ENCODE peak calls at places on chromosomes 11 and 22, in five cellular contexts. J is SK-N-SH, L is ovary, Z is stomach, A is HepG2. K is an unnamed sample.
A peak's percentile ranks its signal among the peaks of the same experiment; 100 is the strongest.

GRCh38 chr11:31812392-31813241 is 1.5 kb upstream of the PAX6 start:
- DNase-seq in Z (no peak), L (no peak), A (peak; percentile 17), J (peak; percentile 62), K (no peak)

GRCh38 chr11:44577231-44577834 is 11.9 kb downstream of the CD82 start:
- DNase-seq in Z (peak; percentile 36), J (peak; percentile 9), L (no peak), A (no peak), K (no peak)

GRCh38 chr22:29753808-29754657 is 12.8 kb downstream of the ZMAT5 start:
- DNase-seq in A (no peak), Z (no peak), L (no peak), J (no peak), K (no peak)

GRCh38 chr11:73263640-73264039 is 8.5 kb upstream of the P2RY6 start:
- DNase-seq in A (no peak), J (no peak), Z (no peak), L (no peak), K (no peak)

GRCh38 chr11:111699579-111700156 is 66.5 kb downstream of the PPP2R1B start:
- DNase-seq in A (no peak), Z (no peak), J (no peak), L (no peak), K (no peak)

GRCh38 chr22:23714596-23715588 is 24.1 kb downstream of the RGL4 start:
- DNase-seq in L (no peak), J (no peak), Z (no peak), A (no peak), K (no peak)

GRCh38 chr11:130712480-130712879 is 203.8 kb downstream of the SNX19 start:
- DNase-seq in Z (no peak), A (no peak), L (no peak), J (no peak), K (no peak)

GRCh38 chr11:70112017-70112434 is 33.9 kb downstream of the ANO1 start:
- DNase-seq in Z (no peak), J (no peak), A (no peak), L (no peak), K (no peak)

GRCh38 chr11:13277719-13278619 is at the start of gene BMAL1:
- DNase-seq in Z (peak; percentile 57), A (no peak), J (peak; percentile 78), L (peak; percentile 38), K (peak; percentile 69)

GRCh38 chr11:76030973-76031590 is 175.2 kb downstream of the WNT11 start:
- DNase-seq in L (no peak), Z (no peak), A (no peak), J (no peak), K (no peak)

GRCh38 chr11:69075421-69076128 is 26.8 kb downstream of the TPCN2 start:
- DNase-seq in L (peak; percentile 97), Z (peak; percentile 55), A (no peak), J (no peak), K (peak; percentile 79)

GRCh38 chr22:31286360-31287255 is 5.7 kb downstream of the PIK3IP1 start:
- DNase-seq in A (no peak), J (no peak), L (no peak), Z (no peak), K (peak; percentile 56)

GRCh38 chr11:110087820-110088534 is 5.2 kb upstream of the ZC3H12C start:
- DNase-seq in L (no peak), Z (no peak), A (no peak), J (no peak), K (no peak)
- TF ChIP-seq EP300 in L (no peak), Z (no peak), A (no peak), J (no peak), K (no peak)

GRCh38 chr11:61972112-61972795 is 4.8 kb upstream of the FTH1 start:
- DNase-seq in J (no peak), A (no peak), L (no peak), Z (no peak), K (no peak)

GRCh38 chr11:61974766-61975631 is 7.6 kb upstream of the FTH1 start:
- DNase-seq in L (no peak), Z (peak; percentile 80), A (peak; percentile 81), J (no peak), K (peak; percentile 57)

GRCh38 chr11:61973603-61974162 is 6.2 kb upstream of the FTH1 start:
- DNase-seq in A (peak; percentile 53), Z (no peak), L (peak; percentile 34), J (no peak), K (no peak)

GRCh38 chr11:61971177-61972111 is 4.0 kb upstream of the FTH1 start:
- DNase-seq in A (peak; percentile 99), Z (peak; percentile 96), L (peak; percentile 100), J (peak; percentile 52), K (peak; percentile 94)

GRCh38 chr11:61972796-61973602 is 5.6 kb upstream of the FTH1 start:
- DNase-seq in J (no peak), A (peak; percentile 95), Z (no peak), L (no peak), K (no peak)
- TF ChIP-seq EP300 in J (no peak), A (peak; percentile 78), Z (no peak), L (no peak), K (no peak)

DNA sequence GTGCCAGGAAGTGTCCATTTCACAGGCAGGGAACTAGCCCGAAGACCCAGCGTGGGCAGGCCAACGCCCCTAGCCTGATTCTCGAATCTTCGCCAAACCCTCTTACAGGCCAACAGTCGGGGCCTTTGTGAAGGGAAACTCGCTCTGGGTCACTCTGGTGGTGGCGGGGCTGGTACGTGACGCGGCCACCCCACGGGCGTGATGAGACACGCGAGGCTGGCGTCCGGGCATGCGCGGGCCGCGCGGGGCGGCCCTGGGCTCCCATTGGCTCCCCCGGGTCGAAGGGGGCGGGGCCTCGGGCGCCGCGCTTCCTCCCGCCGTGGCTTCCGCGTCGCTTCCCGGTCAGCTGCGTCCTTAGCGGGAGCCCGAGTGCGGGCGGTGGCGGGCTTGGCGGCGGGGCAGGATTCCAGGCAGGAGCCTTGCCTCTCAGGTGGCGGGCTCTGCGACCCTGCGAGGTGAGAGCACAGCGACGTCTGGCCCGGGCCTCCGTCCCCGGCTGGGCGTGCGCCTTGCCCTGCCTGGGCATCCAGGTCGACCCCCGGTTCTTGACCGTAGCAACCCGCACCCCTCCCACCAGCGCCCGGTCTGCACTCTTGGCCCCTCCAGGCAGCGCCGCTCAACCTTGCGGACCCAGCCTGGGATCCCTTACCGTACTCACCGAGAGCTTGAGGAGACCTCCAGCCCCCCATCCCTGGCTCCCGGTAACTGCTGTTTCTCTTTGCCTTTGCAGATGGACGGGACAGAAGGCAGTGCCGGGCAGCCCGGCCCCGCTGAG is at the start of gene FRMD8:
- DNase-seq in Z (peak; percentile 95), L (peak; percentile 93), J (peak; percentile 99), A (peak; percentile 60), K (peak; percentile 95)
- TF ChIP-seq EP300 in Z (no peak), L (peak; percentile 43), J (no peak), A (no peak), K (no peak)

DNA sequence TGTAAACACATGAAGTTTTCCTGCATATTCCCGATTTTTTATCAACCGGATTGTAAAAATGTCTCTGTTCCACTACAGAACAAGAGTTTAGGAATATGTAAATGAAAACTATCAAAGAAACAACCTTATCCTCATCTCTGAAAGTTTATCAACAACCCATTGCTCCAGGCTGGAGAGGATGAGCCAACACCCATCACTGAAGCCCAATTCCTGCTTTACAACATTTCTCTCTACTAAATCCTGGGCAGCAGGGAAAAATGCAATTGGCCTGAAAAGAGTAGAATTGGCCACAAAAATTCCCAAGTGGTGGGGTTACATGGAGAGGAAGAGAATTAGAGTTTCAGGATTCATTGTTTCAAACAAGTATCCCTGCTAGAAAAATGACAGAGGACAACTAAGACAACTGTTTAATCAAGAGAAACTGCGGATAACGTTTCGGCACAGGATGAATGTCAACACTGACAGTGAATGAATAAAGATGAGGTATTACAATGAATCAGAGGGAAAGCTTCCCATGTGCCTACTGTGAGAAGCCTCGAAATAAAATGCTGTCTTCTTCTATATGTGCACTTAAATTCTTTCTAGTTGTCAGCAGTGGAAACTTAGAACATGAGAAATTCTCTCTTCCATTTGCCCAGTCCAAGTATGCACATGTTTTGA is 317.3 kb upstream of the ANO3 start:
- DNase-seq in L (no peak), J (no peak), A (no peak), Z (no peak), K (no peak)
- TF ChIP-seq EP300 in L (no peak), J (no peak), A (no peak), Z (no peak), K (no peak)

GRCh38 chr11:34810107-34810562 is 106.0 kb downstream of the APIP start:
- DNase-seq in L (no peak), J (no peak), A (no peak), Z (no peak), K (no peak)

GRCh38 chr11:34805937-34806336 is 110.2 kb downstream of the APIP start:
- DNase-seq in L (no peak), J (no peak), Z (no peak), A (no peak), K (no peak)

GRCh38 chr11:34811858-34812257 is 104.3 kb downstream of the APIP start:
- DNase-seq in Z (no peak), J (no peak), A (no peak), L (no peak), K (no peak)

GRCh38 chr11:34809191-34810106 is 106.7 kb downstream of the APIP start:
- DNase-seq in J (no peak), Z (no peak), A (no peak), L (no peak), K (no peak)

DNA sequence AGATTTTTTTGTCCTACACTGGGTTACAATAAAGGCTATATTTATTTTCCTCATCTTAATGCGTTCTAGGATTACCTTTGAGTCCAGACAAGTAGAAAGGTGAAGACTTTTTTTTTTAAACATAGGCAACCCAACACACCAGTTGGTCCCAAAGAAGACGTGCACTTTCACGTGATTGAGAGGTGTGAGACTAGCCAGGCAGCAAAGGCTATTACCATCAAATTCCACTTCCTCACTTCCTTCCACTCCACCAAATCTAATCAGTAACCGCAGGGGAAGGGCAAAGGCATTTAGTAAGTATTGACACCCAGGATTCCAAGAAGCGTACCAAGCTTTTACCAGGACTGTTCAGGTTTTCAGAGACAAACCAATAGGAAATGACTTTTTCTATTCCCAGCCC is 109.3 kb downstream of the APIP start:
- DNase-seq in J (no peak), Z (no peak), A (no peak), L (no peak), K (no peak)
- TF ChIP-seq EP300 in J (no peak), Z (no peak), A (no peak), L (no peak), K (no peak)

K was measured in transverse colon.